ENCODE peak calls at places on chromosomes 11 and 22, in nine cellular contexts. I is NCI-H510A treated with DMSO at 0.1 percent for 48 hours; B is CD8-positive, alpha-beta T cell; W is CD4-positive, alpha-beta T cell; F is epithelial cell of prostate; H is adipocyte; G is activated CD4-positive, alpha-beta T cell treated with anti-CD3 and anti-CD28 coated beads for 4 hours; Z is hippocampal formation; Y is dorsolateral prefrontal cortex. K is an unnamed sample.

GRCh38 chr11:72497731-72498130 is 63.4 kb upstream of the CLPB start:
- DNase-seq in I (no peak), B (no peak), W (no peak), F (no peak), H (no peak), G (no peak), Z (no peak), Y (no peak), K (no peak)

GRCh38 chr11:32478277-32478731 is 43.0 kb upstream of the WT1 start:
- DNase-seq in I (no peak), B (no peak), W (no peak), F (no peak), H (no peak), G (no peak), Z (no peak), Y (no peak), K (no peak)

GRCh38 chr11:134366279-134366678 is 34.5 kb downstream of the GLB1L2 start:
- DNase-seq in I (no peak), B (no peak), W (no peak), F (no peak), H (no peak), G (no peak), Z (no peak), Y (peak), K (peak)

GRCh38 chr11:6608011-6608410 is 4.0 kb downstream of the TAF10 start:
- DNase-seq in I (no peak), B (no peak), W (no peak), F (no peak), H (no peak), G (no peak), Z (no peak), Y (no peak), K (peak)

GRCh38 chr11:128327274-128327673 is 260.1 kb downstream of the ETS1 start:
- DNase-seq in I (no peak), B (no peak), W (no peak), F (no peak), H (no peak), G (no peak), Z (no peak), Y (no peak), K (no peak)

GRCh38 chr11:34356576-34356917 is 1.3 kb downstream of the ABTB2 start:
- DNase-seq in I (no peak), B (peak), W (no peak), F (no peak), H (no peak), G (peak), Z (no peak), Y (peak), K (no peak)

GRCh38 chr11:43556892-43557291 is 123.6 kb upstream of the HSD17B12 start:
- DNase-seq in I (no peak), B (no peak), W (no peak), F (no peak), H (no peak), G (no peak), Z (no peak), Y (no peak), K (no peak)

GRCh38 chr11:73680687-73681086 is 34.3 kb downstream of the PLEKHB1 start:
- DNase-seq in I (no peak), B (no peak), W (no peak), F (no peak), H (no peak), G (no peak), Z (no peak), Y (no peak), K (no peak)

GRCh38 chr11:73951797-73952196 is 971 bp downstream of the DNAJB13 start:
- DNase-seq in I (peak), B (no peak), W (no peak), F (no peak), H (no peak), G (no peak), Z (no peak), Y (no peak), K (no peak)

GRCh38 chr11:57568330-57568766 is 876 bp upstream of the UBE2L6 start:
- DNase-seq in I (no peak), B (peak), W (peak), F (no peak), H (peak), G (peak), Z (peak), Y (peak), K (no peak)

GRCh38 chr11:23751280-23751679 is 745.6 kb upstream of the LUZP2 start:
- DNase-seq in I (no peak), B (no peak), W (no peak), F (no peak), H (no peak), G (no peak), Z (no peak), Y (no peak), K (no peak)

GRCh38 chr22:17559188-17559587 is 4.1 kb upstream of the SLC25A18 start:
- DNase-seq in I (no peak), B (no peak), W (no peak), F (no peak), H (no peak), G (no peak), Z (no peak), Y (no peak), K (no peak)

GRCh38 chr11:116412118-116412889 is 360.5 kb downstream of the BUD13 start:
- DNase-seq in I (no peak), B (no peak), W (no peak), F (peak), H (no peak), G (no peak), Z (no peak), Y (no peak), K (no peak)

GRCh38 chr11:133698654-133699053 is 146.7 kb downstream of the SPATA19 start:
- DNase-seq in I (no peak), B (no peak), W (no peak), F (no peak), H (no peak), G (no peak), Z (no peak), Y (no peak), K (no peak)

GRCh38 chr11:34132261-34132965 is 27.0 kb downstream of the NAT10 start:
- DNase-seq in I (no peak), B (no peak), W (no peak), F (no peak), H (no peak), G (no peak), Z (no peak), Y (no peak), K (no peak)

GRCh38 chr11:87859583-87859982 is 315.7 kb downstream of the RAB38 start:
- DNase-seq in I (no peak), B (no peak), W (no peak), F (no peak), H (peak), G (no peak), Z (peak), Y (no peak), K (no peak)